ENCODE peak calls at places on chromosome 21, in six cellular contexts. I is AG04450, Y is H9, R is body of pancreas, Q is HL-60, N is colonic mucosa. A is an unnamed sample.

GRCh38 chr21:42414928-42415769 is 11.4 kb downstream of the UBASH3A start:
- DNase-seq in I (no peak), Y (no peak), R (peak), Q (no peak), N (no peak), A (peak)

GRCh38 chr21:29771491-29772066 is 168.2 kb downstream of the GRIK1 start:
- DNase-seq in I (no peak), Y (no peak), R (no peak), Q (no peak), N (no peak), A (no peak)

GRCh38 chr21:36647279-36648093 is 51.4 kb upstream of the SIM2 start:
- DNase-seq in I (no peak), Y (peak), R (no peak), Q (no peak), N (no peak), A (peak)

GRCh38 chr21:36567216-36567917 is 87.4 kb upstream of the CLDN14 start:
- DNase-seq in I (no peak), Y (no peak), R (no peak), Q (no peak), N (no peak), A (no peak)

GRCh38 chr21:43600642-43601397 is 58.5 kb downstream of the HSF2BP start:
- DNase-seq in I (peak), Y (no peak), R (no peak), Q (no peak), N (no peak), A (peak)

GRCh38 chr21:26079376-26079775 is 91.2 kb downstream of the APP start:
- DNase-seq in I (no peak), Y (no peak), R (no peak), Q (no peak), N (no peak), A (no peak)

GRCh38 chr21:37658994-37659458 is 257.2 kb downstream of the KCNJ6 start:
- DNase-seq in I (peak), Y (no peak), R (peak), Q (no peak), N (no peak), A (peak)

GRCh38 chr21:36563301-36563926 is 83.5 kb upstream of the CLDN14 start:
- DNase-seq in I (no peak), Y (no peak), R (no peak), Q (no peak), N (no peak), A (no peak)

GRCh38 chr21:25384782-25385181 is 222.5 kb downstream of the MRPL39 start:
- DNase-seq in I (no peak), Y (no peak), R (no peak), Q (no peak), N (no peak), A (no peak)

GRCh38 chr21:26920055-26920454 is 46.8 kb downstream of the ADAMTS5 start:
- DNase-seq in I (no peak), Y (no peak), R (peak), Q (no peak), N (no peak), A (no peak)

GRCh38 chr21:39125752-39126485 is 57.3 kb downstream of the PSMG1 start:
- DNase-seq in I (peak), Y (peak), R (peak), Q (peak), N (peak), A (peak)

GRCh38 chr21:33069994-33070811 is at the start of gene OLIG1:
- DNase-seq in I (no peak), Y (peak), R (peak), Q (peak), N (peak), A (no peak)

GRCh38 chr21:31873696-31874599 is 1.1 kb downstream of the HUNK start:
- DNase-seq in I (no peak), Y (peak), R (peak), Q (peak), N (peak), A (no peak)

GRCh38 chr21:31909153-31909771 is 36.4 kb downstream of the HUNK start:
- DNase-seq in I (no peak), Y (no peak), R (no peak), Q (no peak), N (no peak), A (no peak)

GRCh38 chr21:42553435-42553834 is 39.8 kb downstream of the SLC37A1 start:
- DNase-seq in I (no peak), Y (no peak), R (no peak), Q (no peak), N (peak), A (no peak)

GRCh38 chr21:25929859-25930520 is 195.2 kb downstream of the GABPA start:
- DNase-seq in I (peak), Y (no peak), R (no peak), Q (no peak), N (no peak), A (peak)

GRCh38 chr21:36757246-36757645 is 58.3 kb downstream of the SIM2 start:
- DNase-seq in I (no peak), Y (no peak), R (no peak), Q (no peak), N (no peak), A (no peak)

GRCh38 chr21:26806734-26807372 is 38.4 kb downstream of the ADAMTS1 start:
- DNase-seq in I (no peak), Y (no peak), R (no peak), Q (no peak), N (no peak), A (peak)

GRCh38 chr21:25639922-25640670 is 1.0 kb downstream of the JAM2 start:
- DNase-seq in I (no peak), Y (peak), R (no peak), Q (no peak), N (peak), A (no peak)

GRCh38 chr21:27246741-27247140 is 279.9 kb upstream of the ADAMTS5 start:
- DNase-seq in I (peak), Y (no peak), R (no peak), Q (no peak), N (no peak), A (peak)

GRCh38 chr21:38247738-38248509 is 8.9 kb upstream of the KCNJ15 start:
- DNase-seq in I (no peak), Y (no peak), R (no peak), Q (no peak), N (no peak), A (no peak)

GRCh38 chr21:23130308-23130707 is 2132.1 kb downstream of the NCAM2 start:
- DNase-seq in I (no peak), Y (no peak), R (no peak), Q (no peak), N (no peak), A (no peak)

GRCh38 chr21:42684109-42684916 is 30.9 kb downstream of the PDE9A start:
- DNase-seq in I (no peak), Y (no peak), R (no peak), Q (no peak), N (no peak), A (no peak)

GRCh38 chr21:16634522-16634914 is 878.3 kb upstream of the CXADR start:
- DNase-seq in I (no peak), Y (peak), R (no peak), Q (no peak), N (no peak), A (no peak)

GRCh38 chr21:46621457-46622182 is 13.9 kb upstream of the PRMT2 start:
- DNase-seq in I (no peak), Y (no peak), R (no peak), Q (no peak), N (no peak), A (no peak)

GRCh38 chr21:43818685-43819084 is 29.3 kb downstream of the RRP1 start:
- DNase-seq in I (no peak), Y (no peak), R (no peak), Q (no peak), N (no peak), A (no peak)

GRCh38 chr21:31728952-31729351 is 3.0 kb downstream of the SCAF4 start:
- DNase-seq in I (no peak), Y (no peak), R (no peak), Q (no peak), N (no peak), A (no peak)

GRCh38 chr21:33430858-33431257 is 27.6 kb downstream of the IFNGR2 start:
- DNase-seq in I (no peak), Y (no peak), R (no peak), Q (no peak), N (no peak), A (no peak)

GRCh38 chr21:23963454-23963853 is 1643.8 kb downstream of the MRPL39 start:
- DNase-seq in I (peak), Y (no peak), R (no peak), Q (no peak), N (no peak), A (peak)

GRCh38 chr21:20728691-20729090 is 269.5 kb upstream of the NCAM2 start:
- DNase-seq in I (no peak), Y (no peak), R (no peak), Q (no peak), N (peak), A (no peak)

GRCh38 chr21:42971897-42972275 is 2.5 kb upstream of the PKNOX1 start:
- DNase-seq in I (no peak), Y (peak), R (no peak), Q (no peak), N (no peak), A (no peak)

GRCh38 chr21:39788383-39788782 is 43.4 kb downstream of the IGSF5 start:
- DNase-seq in I (no peak), Y (peak), R (peak), Q (no peak), N (peak), A (peak)

GRCh38 chr21:42670058-42670830 is 16.8 kb downstream of the PDE9A start:
- DNase-seq in I (no peak), Y (no peak), R (no peak), Q (no peak), N (no peak), A (no peak)

GRCh38 chr21:46326110-46326703 is 2.3 kb downstream of the PCNT start:
- DNase-seq in I (no peak), Y (no peak), R (peak), Q (no peak), N (no peak), A (no peak)

GRCh38 chr21:31599563-31599962 is 59.9 kb upstream of the SOD1 start:
- DNase-seq in I (no peak), Y (no peak), R (no peak), Q (no peak), N (no peak), A (no peak)

GRCh38 chr21:24045373-24045772 is 1561.9 kb downstream of the MRPL39 start:
- DNase-seq in I (no peak), Y (no peak), R (no peak), Q (no peak), N (no peak), A (no peak)

GRCh38 chr21:42543106-42543847 is 29.6 kb downstream of the SLC37A1 start:
- DNase-seq in I (no peak), Y (no peak), R (no peak), Q (no peak), N (no peak), A (no peak)

GRCh38 chr21:42818328-42818749 is 61.0 kb downstream of the WDR4 start:
- DNase-seq in I (no peak), Y (peak), R (peak), Q (no peak), N (peak), A (peak)

GRCh38 chr21:28261291-28261690 is 731.4 kb downstream of the LTN1 start:
- DNase-seq in I (no peak), Y (no peak), R (no peak), Q (no peak), N (no peak), A (no peak)

GRCh38 chr21:34888569-34889286 is 160.4 kb downstream of the RUNX1 start:
- DNase-seq in I (peak), Y (peak), R (peak), Q (no peak), N (peak), A (peak)

GRCh38 chr21:34887729-34888568 is 161.2 kb downstream of the RUNX1 start:
- DNase-seq in I (peak), Y (peak), R (peak), Q (peak), N (peak), A (peak)

GRCh38 chr21:34890258-34890723 is 158.8 kb downstream of the RUNX1 start:
- DNase-seq in I (no peak), Y (peak), R (no peak), Q (no peak), N (no peak), A (no peak)

GRCh38 chr21:34889537-34890257 is 159.4 kb downstream of the RUNX1 start:
- DNase-seq in I (no peak), Y (peak), R (peak), Q (peak), N (peak), A (peak)

GRCh38 chr21:34889287-34889536 is 159.9 kb downstream of the RUNX1 start:
- DNase-seq in I (no peak), Y (peak), R (peak), Q (peak), N (peak), A (peak)
- H3K27ac ChIP-seq in I (peak), Y (no peak), R (peak), Q (peak), N (peak), A (peak)

DNA sequence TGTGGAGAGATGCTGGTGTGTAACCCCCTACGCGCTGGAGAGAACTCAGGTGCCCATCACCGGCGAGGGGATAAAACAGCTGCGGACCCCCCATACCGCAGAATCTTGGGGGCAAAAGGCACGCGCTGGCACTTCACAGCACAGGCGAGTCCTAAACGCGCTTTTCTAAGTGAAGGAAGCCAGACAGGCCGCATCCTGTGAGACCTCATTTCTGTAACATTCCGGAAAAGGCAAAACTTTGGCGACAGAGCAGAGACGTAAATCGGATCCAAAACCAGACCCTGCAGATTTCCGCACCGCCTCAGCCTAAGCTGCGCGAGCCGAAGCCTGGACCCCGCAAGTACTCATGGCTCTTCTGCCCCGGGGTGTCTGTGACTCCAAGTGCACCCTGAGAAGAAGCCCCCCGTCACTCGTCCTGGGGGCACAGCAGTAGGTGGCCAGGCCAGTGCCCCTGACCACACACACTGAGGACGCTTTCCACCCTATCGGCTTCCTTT is 60.9 kb downstream of the SLX9 start:
- DNase-seq in I (no peak), Y (no peak), R (no peak), Q (no peak), N (no peak), A (no peak)
- H3K27ac ChIP-seq in I (no peak), Y (no peak), R (no peak), Q (no peak), N (no peak), A (no peak)

GRCh38 chr21:45250272-45250671 is 37.4 kb downstream of the POFUT2 start:
- DNase-seq in I (no peak), Y (no peak), R (no peak), Q (no peak), N (no peak), A (no peak)
- H3K27ac ChIP-seq in I (no peak), Y (no peak), R (no peak), Q (no peak), N (no peak), A (no peak)

GRCh38 chr21:41360072-41360821 is 1.6 kb upstream of the MX2 start:
- DNase-seq in I (peak), Y (peak), R (peak), Q (no peak), N (peak), A (no peak)

GRCh38 chr21:41362605-41363369 is 960 bp downstream of the MX2 start:
- DNase-seq in I (no peak), Y (no peak), R (no peak), Q (no peak), N (no peak), A (no peak)

GRCh38 chr21:41363370-41364270 is 1.8 kb downstream of the MX2 start:
- DNase-seq in I (no peak), Y (no peak), R (no peak), Q (no peak), N (no peak), A (no peak)

GRCh38 chr21:41359289-41359688 is 2.5 kb upstream of the MX2 start:
- DNase-seq in I (no peak), Y (peak), R (no peak), Q (no peak), N (no peak), A (no peak)

GRCh38 chr21:41361053-41361785 is 608 bp upstream of the MX2 start:
- DNase-seq in I (no peak), Y (no peak), R (no peak), Q (no peak), N (no peak), A (no peak)
- H3K27ac ChIP-seq in I (no peak), Y (no peak), R (peak), Q (peak), N (peak), A (no peak)

GRCh38 chr21:17759546-17760178 is 59.5 kb downstream of the C21orf91 start:
- DNase-seq in I (no peak), Y (no peak), R (no peak), Q (no peak), N (no peak), A (no peak)
- H3K27ac ChIP-seq in I (no peak), Y (no peak), R (no peak), Q (no peak), N (no peak), A (no peak)

GRCh38 chr21:34526618-34527290 is 14.7 kb upstream of the KCNE1 start:
- DNase-seq in I (peak), Y (peak), R (peak), Q (peak), N (peak), A (peak)
- H3K27ac ChIP-seq in I (peak), Y (peak), R (peak), Q (no peak), N (peak), A (peak)

GRCh38 chr21:41357546-41357945 is 4.3 kb upstream of the MX2 start:
- DNase-seq in I (no peak), Y (no peak), R (no peak), Q (no peak), N (no peak), A (no peak)

GRCh38 chr21:41364308-41364707 is 2.5 kb downstream of the MX2 start:
- DNase-seq in I (no peak), Y (no peak), R (no peak), Q (no peak), N (no peak), A (no peak)

GRCh38 chr21:41358193-41359166 is 3.3 kb upstream of the MX2 start:
- DNase-seq in I (no peak), Y (no peak), R (no peak), Q (no peak), N (no peak), A (no peak)

GRCh38 chr21:41365377-41366107 is 3.7 kb downstream of the MX2 start:
- DNase-seq in I (no peak), Y (no peak), R (no peak), Q (no peak), N (no peak), A (no peak)

GRCh38 chr21:41361786-41362604 is at the start of gene MX2:
- DNase-seq in I (peak), Y (no peak), R (peak), Q (peak), N (peak), A (peak)
- H3K27ac ChIP-seq in I (peak), Y (no peak), R (peak), Q (peak), N (peak), A (no peak)

A was measured in brain microvascular endothelial cell.